ENCODE peak calls at places on chromosomes 7 and 10, in four cellular contexts. U, I, A and J are unnamed samples.

GRCh38 chr10:127243490-127244272 is 47.3 kb upstream of the INSYN2A start:
- DNase-seq in U (peak), I (peak), A (peak), J (peak)

GRCh38 chr10:34995925-34996324 is 94.2 kb downstream of the CUL2 start:
- DNase-seq in U (no peak), I (peak), A (no peak), J (no peak)

GRCh38 chr7:151675521-151675920 is 155.8 kb upstream of the RHEB start:
- DNase-seq in U (no peak), I (no peak), A (no peak), J (no peak)

GRCh38 chr10:6074489-6075301 is 12.5 kb upstream of the IL2RA start:
- DNase-seq in U (peak), I (no peak), A (no peak), J (no peak)

GRCh38 chr7:155487509-155488482 is 29.9 kb downstream of the EN2 start:
- DNase-seq in U (no peak), I (no peak), A (no peak), J (no peak)

GRCh38 chr7:130930710-130931109 is 196.7 kb upstream of the KLF14 start:
- DNase-seq in U (no peak), I (no peak), A (no peak), J (no peak)

GRCh38 chr7:40923631-40924030 is 779.3 kb downstream of the INHBA start:
- DNase-seq in U (no peak), I (no peak), A (no peak), J (no peak)

GRCh38 chr7:116990056-116990455 is 36.8 kb downstream of the ST7 start:
- DNase-seq in U (no peak), I (no peak), A (no peak), J (no peak)

GRCh38 chr7:93119191-93119905 is 1.6 kb upstream of the SAMD9 start:
- DNase-seq in U (no peak), I (peak), A (no peak), J (no peak)

GRCh38 chr7:34133356-34133982 is 228.1 kb downstream of the BMPER start:
- DNase-seq in U (peak), I (no peak), A (no peak), J (no peak)

GRCh38 chr10:59692113-59692512 is 17.5 kb downstream of the SLC16A9 start:
- DNase-seq in U (no peak), I (no peak), A (no peak), J (no peak)

GRCh38 chr10:4909118-4909517 is 54.1 kb upstream of the AKR1C1 start:
- DNase-seq in U (no peak), I (no peak), A (no peak), J (no peak)

GRCh38 chr10:77436257-77436780 is 201.3 kb downstream of the KCNMA1 start:
- DNase-seq in U (no peak), I (no peak), A (no peak), J (no peak)
- TF ChIP-seq YY1 in U (no peak), I (no peak), A (no peak), J (no peak)

DNA sequence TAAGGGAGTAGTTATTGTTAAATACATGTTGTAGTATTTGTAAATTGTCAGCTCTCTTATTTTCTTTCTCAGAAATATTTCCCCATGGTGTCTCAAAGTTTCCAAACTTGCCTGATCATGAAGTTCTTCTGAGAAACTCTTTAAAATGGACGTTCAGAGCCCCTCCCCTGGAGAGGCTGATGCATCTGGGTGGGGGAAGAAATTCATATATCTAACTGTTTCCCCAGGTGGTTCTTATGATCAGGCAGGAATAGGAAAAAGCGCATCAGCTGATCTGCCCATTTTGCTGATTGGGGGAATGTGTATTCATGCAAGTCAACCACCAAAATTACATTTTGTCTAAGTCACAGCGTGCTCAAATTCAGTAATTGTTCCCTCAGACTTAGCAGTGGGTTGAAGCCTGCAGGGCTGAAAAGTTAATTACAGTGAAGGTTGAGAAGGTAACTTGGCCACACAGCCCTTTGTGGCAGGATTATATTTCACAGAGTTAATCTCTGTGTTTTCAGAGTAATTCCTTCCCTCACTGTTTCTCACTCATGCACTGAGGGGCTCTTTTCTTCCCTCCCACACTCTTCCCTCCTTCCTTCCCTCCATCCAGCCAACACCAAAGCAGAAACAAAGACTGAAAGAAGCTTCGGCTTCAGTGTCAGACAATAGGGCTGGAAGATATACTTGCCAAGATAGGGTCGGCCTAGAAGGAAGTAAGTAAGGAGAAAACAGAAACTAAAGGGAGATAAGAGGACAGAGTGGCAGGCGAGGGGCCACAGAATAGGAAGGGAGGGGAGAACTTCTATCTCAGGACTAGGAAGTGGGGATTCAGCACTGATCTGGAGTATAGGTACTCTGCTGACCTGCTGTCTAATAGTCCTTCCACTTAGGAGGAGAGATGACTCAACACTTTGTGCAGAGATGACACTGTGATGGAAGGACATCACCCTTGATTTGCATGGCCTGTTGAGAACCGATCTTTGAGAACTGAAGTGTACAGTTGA is 50.5 kb upstream of the STARD3NL start:
- DNase-seq in U (no peak), I (no peak), A (no peak), J (no peak)
- TF ChIP-seq YY1 in U (no peak), I (no peak), A (no peak), J (no peak)

GRCh38 chr7:20089431-20089830 is 127.8 kb downstream of the MACC1 start:
- DNase-seq in U (no peak), I (no peak), A (no peak), J (no peak)

GRCh38 chr7:20085086-20085485 is 132.1 kb downstream of the MACC1 start:
- DNase-seq in U (no peak), I (no peak), A (no peak), J (no peak)

GRCh38 chr7:20083781-20084180 is 133.4 kb downstream of the MACC1 start:
- DNase-seq in U (no peak), I (no peak), A (no peak), J (no peak)
- TF ChIP-seq YY1 in U (no peak), I (no peak), A (no peak), J (no peak)

GRCh38 chr7:105703207-105703930 is 122.1 kb upstream of the EFCAB10 start:
- DNase-seq in U (no peak), I (no peak), A (no peak), J (no peak)
- TF ChIP-seq YY1 in U (no peak), I (no peak), A (no peak), J (no peak)

DNA sequence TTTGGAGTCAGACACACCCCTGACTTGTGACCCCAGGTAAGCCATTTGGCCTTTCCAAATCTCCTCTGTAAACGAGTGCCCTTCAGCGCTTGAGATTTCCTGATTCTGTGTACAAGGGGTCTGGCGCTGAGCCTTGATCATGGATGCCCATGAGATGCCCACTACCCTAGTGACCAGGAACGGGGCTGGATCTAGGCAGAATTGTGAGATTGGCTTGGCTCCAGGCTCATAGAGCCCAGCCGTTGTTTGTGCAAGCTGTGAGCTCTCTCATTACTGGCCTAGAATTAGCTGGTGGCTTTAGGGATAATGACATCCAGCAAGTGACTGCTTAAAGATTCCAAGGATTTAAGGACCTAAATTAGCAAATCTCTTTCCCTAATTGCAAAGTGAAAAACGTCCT is 84.9 kb downstream of the CAMK1D start:
- DNase-seq in U (no peak), I (no peak), A (no peak), J (no peak)
- TF ChIP-seq YY1 in U (no peak), I (no peak), A (no peak), J (no peak)